ENCODE peak calls at places on chromosomes 12 and 14, in five cellular contexts. N is IMR-90, F is mesendoderm, S is H1, C is neuronal stem cell. Q is an unnamed sample.

GRCh38 chr12:115722181-115722580 is 555.3 kb downstream of the MED13L start:
- DNase-seq in N (no peak), F (no peak), S (no peak), C (no peak), Q (no peak)

GRCh38 chr12:42725839-42726238 is 136.3 kb upstream of the PRICKLE1 start:
- DNase-seq in N (peak), F (no peak), S (no peak), C (no peak), Q (peak)

GRCh38 chr14:75634848-75635247 is 25.8 kb downstream of the ERG28 start:
- DNase-seq in N (no peak), F (peak), S (no peak), C (no peak), Q (no peak)

GRCh38 chr14:51993274-51993673 is 3.9 kb downstream of the RTRAF start:
- DNase-seq in N (no peak), F (no peak), S (no peak), C (no peak), Q (no peak)

GRCh38 chr12:95533985-95534384 is 17.3 kb downstream of the USP44 start:
- DNase-seq in N (no peak), F (no peak), S (no peak), C (no peak), Q (no peak)

GRCh38 chr14:100535287-100536131 is 51.7 kb downstream of the BEGAIN start:
- DNase-seq in N (no peak), F (no peak), S (no peak), C (no peak), Q (no peak)

GRCh38 chr12:66694666-66695065 is 15.8 kb upstream of the GRIP1 start:
- DNase-seq in N (no peak), F (no peak), S (no peak), C (no peak), Q (no peak)

GRCh38 chr14:70993931-70994330 is 86.7 kb downstream of the PCNX1 start:
- DNase-seq in N (no peak), F (no peak), S (no peak), C (no peak), Q (no peak)

GRCh38 chr14:57692671-57693070 is 173.2 kb downstream of the SLC35F4 start:
- DNase-seq in N (peak), F (peak), S (no peak), C (no peak), Q (peak)

GRCh38 chr14:31205681-31206535 is 1.7 kb downstream of the HECTD1 start:
- DNase-seq in N (peak), F (peak), S (no peak), C (no peak), Q (peak)

GRCh38 chr12:62313727-62314380 is 53.6 kb downstream of the USP15 start:
- DNase-seq in N (no peak), F (no peak), S (no peak), C (no peak), Q (no peak)

GRCh38 chr12:117872521-117873169 is 96.1 kb downstream of the KSR2 start:
- DNase-seq in N (no peak), F (no peak), S (no peak), C (no peak), Q (no peak)

GRCh38 chr14:60488175-60488574 is 2.3 kb upstream of the C14orf39 start:
- DNase-seq in N (no peak), F (no peak), S (no peak), C (no peak), Q (no peak)

GRCh38 chr14:70782361-70782760 is 27.0 kb downstream of the MAP3K9 start:
- DNase-seq in N (peak), F (no peak), S (no peak), C (no peak), Q (peak)

GRCh38 chr14:88037270-88037669 is 32.3 kb downstream of the GPR65 start:
- DNase-seq in N (no peak), F (peak), S (no peak), C (no peak), Q (no peak)

GRCh38 chr12:52436000-52436827 is 2.0 kb upstream of the KRT75 start:
- DNase-seq in N (peak), F (no peak), S (no peak), C (no peak), Q (no peak)

GRCh38 chr14:65134651-65135579 is 32.6 kb upstream of the MAX start:
- DNase-seq in N (no peak), F (no peak), S (no peak), C (no peak), Q (no peak)

GRCh38 chr12:52715416-52715815 is 12.1 kb upstream of the KRT77 start:
- DNase-seq in N (no peak), F (peak), S (peak), C (no peak), Q (no peak)

GRCh38 chr14:69398053-69398817 is at the start of the genes ERH and SLC39A9:
- DNase-seq in N (peak), F (peak), S (peak), C (peak), Q (peak)
- H2BK5ac ChIP-seq in N (peak), F (peak), S (peak), C (peak), Q (peak)

GRCh38 chr12:6146509-6146908 is 22.0 kb upstream of the VWF start:
- DNase-seq in N (no peak), F (no peak), S (no peak), C (no peak), Q (no peak)
- H2BK5ac ChIP-seq in N (no peak), F (no peak), S (no peak), C (no peak), Q (no peak)

GRCh38 chr14:62694075-62694474 is 351.2 kb downstream of the KCNH5 start:
- DNase-seq in N (peak), F (no peak), S (no peak), C (no peak), Q (peak)
- H2BK5ac ChIP-seq in N (peak), F (no peak), S (no peak), C (no peak), Q (no peak)

DNA sequence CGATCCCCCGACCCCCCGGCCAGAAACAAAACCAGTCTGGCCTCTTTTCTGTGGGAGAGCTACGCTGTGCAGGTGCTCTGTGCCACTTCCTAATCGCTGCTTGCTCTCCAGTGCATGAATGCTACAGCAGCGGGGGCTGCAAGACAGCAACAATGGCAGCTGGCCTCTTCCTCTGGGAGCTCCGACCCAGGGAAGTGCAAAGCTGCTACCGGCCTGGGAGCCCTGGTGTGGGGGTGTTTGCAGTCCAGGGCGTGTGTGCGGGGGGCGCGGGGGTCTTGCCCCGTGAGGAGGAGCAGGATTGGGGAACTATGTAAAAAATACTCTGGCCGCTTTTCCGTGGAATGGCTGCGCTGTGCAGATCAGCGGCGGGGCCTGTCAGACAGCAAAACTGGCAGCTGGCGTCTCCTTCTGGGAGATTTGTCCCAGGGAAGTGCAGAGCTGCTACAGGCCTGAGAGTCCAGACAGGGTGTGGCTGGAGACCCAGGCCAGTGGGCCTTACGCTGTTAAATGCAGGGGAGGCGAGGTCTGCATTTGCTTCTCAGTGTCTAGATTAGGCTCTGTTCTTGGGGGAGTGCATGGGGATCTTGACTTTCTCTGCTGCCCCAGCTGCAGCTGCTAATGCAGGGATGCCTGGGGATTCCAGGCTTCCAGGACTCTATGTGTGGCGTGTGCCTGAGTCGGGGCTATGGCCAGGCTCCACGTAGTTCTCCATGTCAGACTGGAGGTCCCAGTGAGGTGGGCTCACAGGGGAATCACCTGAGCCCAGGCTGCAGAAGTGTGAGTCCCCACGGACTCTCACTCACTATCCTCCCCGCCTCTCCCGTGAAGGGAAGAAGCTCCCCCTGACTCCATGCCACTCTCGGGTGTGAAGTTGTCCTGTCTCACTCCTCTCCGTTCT is 344.5 kb downstream of the AEBP2 start:
- DNase-seq in N (no peak), F (no peak), S (no peak), C (no peak), Q (no peak)
- H2BK5ac ChIP-seq in N (no peak), F (no peak), S (peak), C (peak), Q (no peak)

GRCh38 chr14:74503256-74503972 is 9.8 kb downstream of the ISCA2 start:
- DNase-seq in N (no peak), F (no peak), S (no peak), C (no peak), Q (no peak)

GRCh38 chr14:74501135-74501614 is 7.6 kb downstream of the ISCA2 start:
- DNase-seq in N (peak), F (peak), S (peak), C (peak), Q (peak)

GRCh38 chr14:74501691-74502090 is 8.1 kb downstream of the ISCA2 start:
- DNase-seq in N (no peak), F (no peak), S (no peak), C (no peak), Q (no peak)

GRCh38 chr14:74503973-74504335 is 10.4 kb downstream of the ISCA2 start:
- DNase-seq in N (no peak), F (no peak), S (no peak), C (no peak), Q (no peak)

DNA sequence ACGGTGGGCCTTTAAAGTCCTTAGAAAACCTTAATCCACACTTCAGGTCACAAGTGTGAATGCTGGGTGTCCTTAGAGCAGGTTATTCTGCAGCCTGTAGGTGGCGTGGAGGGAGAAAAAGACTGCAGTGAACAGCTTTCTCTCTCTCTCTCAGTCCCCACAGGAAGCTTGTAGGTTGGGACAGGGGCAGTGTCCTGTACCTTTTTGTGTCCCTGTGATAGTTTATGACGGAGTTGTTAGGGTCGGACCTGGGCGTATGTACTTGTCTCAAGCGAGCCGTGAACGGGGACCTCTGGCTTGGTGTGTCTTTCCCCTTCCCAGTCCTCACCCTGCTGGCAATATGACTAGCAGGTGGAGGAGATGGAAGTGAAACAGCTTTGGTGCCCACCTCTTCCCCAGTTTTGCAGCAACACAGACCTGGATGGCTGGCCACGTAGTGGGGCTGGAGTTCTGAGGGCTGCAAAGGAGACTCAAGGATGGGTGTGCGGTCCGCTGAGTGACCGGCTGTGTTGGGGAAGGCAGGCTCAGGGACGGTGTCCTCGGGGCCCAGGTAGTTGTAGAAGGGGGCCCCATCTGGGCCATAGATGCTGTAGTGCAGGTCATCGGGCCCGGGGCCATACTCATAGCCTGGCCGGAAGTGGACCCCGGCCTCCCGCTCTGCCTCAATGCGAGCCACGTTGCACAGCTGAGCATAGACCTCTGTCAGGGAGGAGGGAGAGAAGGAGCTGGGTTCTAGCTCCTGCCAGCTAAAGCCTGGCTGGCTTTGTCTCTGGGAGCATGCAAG is 8.9 kb downstream of the ISCA2 start:
- DNase-seq in N (peak), F (peak), S (no peak), C (no peak), Q (peak)
- H2BK5ac ChIP-seq in N (no peak), F (no peak), S (no peak), C (no peak), Q (no peak)

GRCh38 chr12:122563361-122563760 is 36.3 kb downstream of the KNTC1 start:
- DNase-seq in N (no peak), F (no peak), S (no peak), C (no peak), Q (no peak)
- H2BK5ac ChIP-seq in N (no peak), F (no peak), S (no peak), C (no peak), Q (no peak)